ENCODE peak calls at places on chromosome 6, in nine cellular contexts. P is breast epithelium, T is lung, M is fibroblast of mammary gland, E is astrocyte of the cerebellum, G is AG04450, D is MM.1S, U is IMR-90, Z is fibroblast of pulmonary artery. N is an unnamed sample.
A peak's percentile ranks its signal among the peaks of the same experiment; 100 is the strongest.

GRCh38 chr6:163646133-163646532 is 231.6 kb downstream of the QKI start:
- DNase-seq in M (no peak), U (no peak), G (no peak), P (no peak), D (no peak), E (no peak), T (no peak), Z (no peak), N (no peak)

GRCh38 chr6:160634706-160635105 is 29.4 kb downstream of the LPA start:
- DNase-seq in M (no peak), G (no peak), T (no peak), Z (no peak), D (no peak), U (no peak), P (no peak), E (no peak), N (no peak)

GRCh38 chr6:42088101-42088591 is 37.8 kb downstream of the TAF8 start:
- DNase-seq in U (peak; percentile 54), P (no peak), G (no peak), M (peak; percentile 61), Z (peak; percentile 34), E (no peak), D (no peak), T (no peak), N (peak; percentile 23)

GRCh38 chr6:164756142-164756541 is 553.3 kb downstream of the C6orf118 start:
- DNase-seq in M (no peak), G (no peak), U (no peak), P (no peak), T (no peak), Z (no peak), D (no peak), E (no peak), N (no peak)

GRCh38 chr6:1239805-1240204 is 72.1 kb upstream of the FOXQ1 start:
- DNase-seq in E (no peak), U (no peak), T (no peak), P (no peak), M (no peak), G (no peak), Z (no peak), D (no peak), N (no peak)

GRCh38 chr6:88220493-88220892 is 54.3 kb upstream of the CNR1 start:
- DNase-seq in D (peak; percentile 25), Z (peak; percentile 14), M (peak; percentile 25), G (no peak), E (peak; percentile 11), U (no peak), T (no peak), P (no peak), N (no peak)

GRCh38 chr6:109687271-109687721 is 3.7 kb downstream of the AK9 start:
- DNase-seq in U (peak; percentile 96), D (no peak), E (peak; percentile 67), G (peak; percentile 76), Z (peak; percentile 95), M (peak; percentile 99), P (no peak), T (no peak), N (peak; percentile 84)

GRCh38 chr6:136249336-136249735 is 775 bp downstream of the MTFR2 start:
- DNase-seq in E (no peak), P (no peak), T (no peak), M (peak; percentile 27), G (no peak), U (peak; percentile 56), D (no peak), Z (no peak), N (peak; percentile 18)

GRCh38 chr6:75296811-75297779 is 12.5 kb upstream of the TMEM30A start:
- DNase-seq in M (peak; percentile 75), Z (peak; percentile 79), G (no peak), D (peak; percentile 69), P (no peak), T (no peak), U (peak; percentile 71), E (peak; percentile 67), N (peak; percentile 59)

GRCh38 chr6:37485259-37485658 is 14.4 kb downstream of the CCDC167 start:
- DNase-seq in T (no peak), G (no peak), P (no peak), E (no peak), U (no peak), D (no peak), M (no peak), Z (no peak), N (no peak)

GRCh38 chr6:30163090-30163917 is at the start of gene TRIM15:
- DNase-seq in T (no peak), G (no peak), E (no peak), M (no peak), U (no peak), P (no peak), Z (no peak), D (no peak), N (no peak)

GRCh38 chr6:30824698-30825097 is 59.6 kb upstream of the DDR1 start:
- DNase-seq in D (no peak), P (no peak), T (no peak), Z (no peak), M (no peak), G (no peak), U (no peak), E (no peak), N (no peak)

GRCh38 chr6:100808638-100809275 is 72.4 kb downstream of the ASCC3 start:
- DNase-seq in T (no peak), P (no peak), M (peak; percentile 72), Z (peak; percentile 11), D (no peak), E (no peak), G (peak; percentile 26), U (peak; percentile 86), N (peak; percentile 58)

GRCh38 chr6:99885051-99885450 is 109.0 kb downstream of the MCHR2 start:
- DNase-seq in G (no peak), D (no peak), M (no peak), Z (no peak), T (no peak), U (no peak), P (no peak), E (no peak), N (no peak)

GRCh38 chr6:31402324-31403282 is 792 bp upstream of the MICA start:
- DNase-seq in Z (peak; percentile 18), T (no peak), D (peak; percentile 56), P (no peak), U (no peak), M (peak; percentile 41), G (no peak), E (no peak), N (no peak)

GRCh38 chr6:119296036-119297035 is 53.2 kb downstream of the MAN1A1 start:
- DNase-seq in P (no peak), E (no peak), D (no peak), G (no peak), U (no peak), M (no peak), Z (no peak), T (no peak), N (no peak)

GRCh38 chr6:161482517-161482903 is 208.6 kb upstream of the AGPAT4 start:
- DNase-seq in D (no peak), M (peak; percentile 34), U (no peak), Z (no peak), T (no peak), E (peak; percentile 9), P (no peak), G (no peak), N (no peak)

GRCh38 chr6:26532699-26533523 is 5.3 kb upstream of the HMGN4 start:
- DNase-seq in U (peak; percentile 89), D (peak; percentile 90), G (peak; percentile 80), P (peak; percentile 92), E (peak; percentile 75), T (peak; percentile 91), Z (peak; percentile 93), M (peak; percentile 94), N (peak; percentile 93)

GRCh38 chr6:51468704-51469103 is 618.7 kb downstream of the PKHD1 start:
- DNase-seq in M (no peak), P (no peak), U (no peak), Z (no peak), T (no peak), G (no peak), D (no peak), E (no peak), N (no peak)

GRCh38 chr6:29834564-29835436 is 7.2 kb downstream of the HLA-G start:
- DNase-seq in T (no peak), D (no peak), Z (peak; percentile 20), E (no peak), G (no peak), P (no peak), U (no peak), M (peak; percentile 16), N (peak; percentile 15)

GRCh38 chr6:33248932-33249731 is 22.5 kb downstream of the VPS52 start:
- DNase-seq in D (peak; percentile 99), E (peak; percentile 98), Z (peak; percentile 100), T (peak; percentile 98), P (peak; percentile 97), U (peak; percentile 99), M (peak; percentile 99), G (peak; percentile 98), N (peak; percentile 99)
- TF ChIP-seq CTCF in D (no peak), E (no peak), Z (no peak), T (peak; percentile 27), P (no peak), U (peak; percentile 20), M (no peak), G (peak; percentile 26), N (peak; percentile 47)

GRCh38 chr6:141758430-141758829 is 374.3 kb upstream of the GJE1 start:
- DNase-seq in E (no peak), D (no peak), M (no peak), Z (no peak), G (no peak), U (no peak), P (no peak), T (no peak), N (no peak)
- TF ChIP-seq CTCF in E (no peak), D (no peak), M (no peak), Z (no peak), G (no peak), U (no peak), P (no peak), T (no peak), N (no peak)

GRCh38 chr6:33414592-33415271 is 3.2 kb downstream of the CUTA start:
- DNase-seq in M (no peak), P (no peak), U (no peak), T (no peak), Z (no peak), G (no peak), E (no peak), D (no peak), N (no peak)
- TF ChIP-seq CTCF in M (peak; percentile 47), P (no peak), U (peak; percentile 51), T (no peak), Z (peak; percentile 49), G (peak; percentile 48), E (peak; percentile 49), D (peak; percentile 33), N (peak; percentile 64)

DNA sequence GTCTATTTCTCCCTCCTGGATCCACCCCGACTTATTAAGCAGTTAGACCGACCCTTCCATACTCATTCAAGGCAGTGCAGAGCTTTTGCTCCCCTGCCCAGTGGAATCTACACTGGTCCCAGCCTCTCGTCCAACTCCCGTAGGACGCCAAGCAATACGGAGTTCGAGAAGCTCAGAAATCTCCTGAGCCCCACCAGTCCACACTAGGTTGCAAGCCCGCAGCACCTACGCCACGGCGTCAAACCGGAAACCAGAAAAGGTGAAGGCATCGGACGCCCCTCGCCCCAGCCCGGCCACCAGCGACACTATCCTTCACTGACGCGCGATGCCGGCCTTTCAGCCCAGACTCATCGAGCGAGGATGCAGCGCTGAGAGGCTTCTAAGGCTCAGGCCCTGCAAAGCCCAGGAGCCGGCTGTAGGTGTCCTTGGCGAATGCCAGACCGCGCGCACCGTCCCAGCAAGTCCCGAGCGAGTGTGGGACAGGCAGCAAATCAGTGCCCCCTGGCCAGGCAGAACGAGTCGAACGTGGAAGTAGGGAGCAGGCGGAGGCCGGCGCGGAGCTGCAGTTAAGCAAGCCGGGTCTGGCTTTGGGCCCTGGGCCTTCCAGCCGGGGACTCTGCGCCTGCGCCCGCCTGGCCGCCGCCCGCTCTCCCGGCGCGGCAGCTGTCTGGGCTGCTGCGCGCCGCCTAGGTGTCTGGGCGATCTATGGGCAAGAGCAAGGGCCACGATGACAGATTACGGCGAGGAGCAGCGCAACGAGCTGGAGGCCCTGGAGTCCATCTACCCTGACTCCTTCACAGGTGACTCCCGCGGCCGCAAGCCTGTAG is at the start of gene RWDD1:
- DNase-seq in M (peak; percentile 99), U (peak; percentile 100), D (peak; percentile 98), T (peak; percentile 99), Z (peak; percentile 100), E (peak; percentile 99), P (peak; percentile 97), G (peak; percentile 99), N (peak; percentile 100)
- TF ChIP-seq CTCF in M (no peak), U (no peak), D (no peak), T (no peak), Z (no peak), E (no peak), P (peak; percentile 25), G (peak; percentile 3), N (peak; percentile 26)

N was measured in HFFc6.